ENCODE peak calls at places on chromosomes 12 and 14, in six cellular contexts. S is cardiac muscle cell, Q is activated T-cell treated with anti-CD3 and anti-CD28 coated beads for 1 hour, N is H1, B is head of caudate nucleus, R is WTC11. D is an unnamed sample.

GRCh38 chr14:102717211-102717610 is 60.0 kb upstream of the TRAF3 start:
- DNase-seq in B (no peak), N (peak; percentile 23), S (no peak), Q (no peak), R (no peak), D (no peak)

GRCh38 chr12:123657211-123657610 is 13.7 kb upstream of the TCTN2 start:
- DNase-seq in Q (no peak), B (no peak), N (peak; percentile 52), S (no peak), R (peak; percentile 30), D (no peak)

GRCh38 chr14:59292921-59293605 is 104.6 kb downstream of the DAAM1 start:
- DNase-seq in Q (no peak), N (no peak), B (no peak), R (no peak), S (no peak), D (no peak)

GRCh38 chr12:110258466-110258865 is 22.6 kb upstream of the ATP2A2 start:
- DNase-seq in R (no peak), S (no peak), B (no peak), Q (no peak), N (no peak), D (no peak)

GRCh38 chr14:94623856-94624499 is 11.8 kb downstream of the SERPINA3 start:
- DNase-seq in N (no peak), R (no peak), S (no peak), Q (no peak), B (no peak), D (no peak)

GRCh38 chr12:107515446-107515958 is 170.1 kb upstream of the PWP1 start:
- DNase-seq in R (no peak), S (no peak), B (no peak), N (no peak), Q (no peak), D (peak; percentile 87)

GRCh38 chr12:68884251-68884650 is 48.7 kb downstream of the CPM start:
- DNase-seq in Q (no peak), S (no peak), B (no peak), R (no peak), N (no peak), D (no peak)

GRCh38 chr14:99724939-99725773 is 41.1 kb downstream of the CYP46A1 start:
- DNase-seq in S (no peak), Q (no peak), B (peak; percentile 11), R (no peak), N (peak; percentile 38), D (no peak)

GRCh38 chr12:112524676-112525425 is 106.1 kb downstream of the PTPN11 start:
- DNase-seq in Q (no peak), B (no peak), N (no peak), S (no peak), R (peak; percentile 28), D (peak; percentile 47)

GRCh38 chr12:14874882-14875281 is 10.8 kb downstream of the MGP start:
- DNase-seq in Q (no peak), N (no peak), R (no peak), B (no peak), S (no peak), D (no peak)

GRCh38 chr12:1171657-1172056 is 180.6 kb downstream of the ERC1 start:
- DNase-seq in N (no peak), B (no peak), Q (no peak), S (peak; percentile 71), R (no peak), D (no peak)

GRCh38 chr14:38290601-38291190 is 34.8 kb upstream of the CLEC14A start:
- DNase-seq in Q (no peak), N (no peak), S (no peak), B (no peak), R (no peak), D (no peak)

GRCh38 chr12:127926004-127926403 is 341.0 kb upstream of the TMEM132C start:
- DNase-seq in R (no peak), N (peak; percentile 49), Q (no peak), B (peak; percentile 47), S (peak; percentile 81), D (peak; percentile 6)

GRCh38 chr14:50000215-50001145 is 107.6 kb downstream of the ARF6 start:
- DNase-seq in B (no peak), N (peak; percentile 55), Q (peak; percentile 53), S (peak; percentile 88), R (peak; percentile 25), D (no peak)

GRCh38 chr12:27732281-27732680 is 21.6 kb downstream of the MRPS35 start:
- DNase-seq in N (no peak), R (peak; percentile 34), S (peak; percentile 2), B (no peak), Q (no peak), D (peak; percentile 18)

GRCh38 chr12:31820832-31821231 is 92.0 kb upstream of the AMN1 start:
- DNase-seq in Q (no peak), B (no peak), N (no peak), R (no peak), S (no peak), D (no peak)

GRCh38 chr12:113581342-113581741 is 109.7 kb upstream of the LHX5 start:
- DNase-seq in N (no peak), S (no peak), Q (no peak), R (no peak), B (no peak), D (no peak)

GRCh38 chr12:116172224-116172849 is 105.2 kb downstream of the MED13L start:
- DNase-seq in Q (no peak), N (no peak), B (no peak), S (no peak), R (no peak), D (no peak)

GRCh38 chr14:55136868-55137785 is 8.1 kb downstream of the LGALS3 start:
- DNase-seq in Q (no peak), S (no peak), B (peak; percentile 52), N (no peak), R (no peak), D (no peak)

D was measured in A549.